ENCODE peak calls at places on chromosomes 2 and 18, in seven cellular contexts. T, O, Q, L, J, S and U are unnamed samples.

GRCh38 chr2:166494140-166494544 is at the start of gene SCN7A:
- DNase-seq in T (peak), O (no peak), Q (no peak), L (no peak), J (no peak), S (no peak), U (no peak)

GRCh38 chr2:241065355-241065803 is 36.7 kb downstream of the MTERF4 start:
- DNase-seq in T (no peak), O (no peak), Q (no peak), L (no peak), J (peak), S (no peak), U (no peak)

GRCh38 chr2:201642086-201642578 is 1.2 kb downstream of the TMEM237 start:
- DNase-seq in T (no peak), O (no peak), Q (no peak), L (no peak), J (no peak), S (no peak), U (peak)

GRCh38 chr2:175111200-175111657 is 56.8 kb downstream of the ATF2 start:
- DNase-seq in T (no peak), O (peak), Q (peak), L (no peak), J (peak), S (no peak), U (peak)

GRCh38 chr2:45750484-45750883 is 99.0 kb downstream of the PRKCE start:
- DNase-seq in T (no peak), O (no peak), Q (no peak), L (no peak), J (no peak), S (no peak), U (no peak)

GRCh38 chr2:5926896-5927512 is 234.8 kb downstream of the SOX11 start:
- DNase-seq in T (no peak), O (no peak), Q (no peak), L (no peak), J (no peak), S (no peak), U (no peak)

GRCh38 chr2:70918016-70918415 is 17.7 kb upstream of the ATP6V1B1 start:
- DNase-seq in T (no peak), O (no peak), Q (no peak), L (no peak), J (no peak), S (no peak), U (no peak)

GRCh38 chr2:36404312-36404711 is 48.7 kb downstream of the CRIM1 start:
- DNase-seq in T (no peak), O (no peak), Q (no peak), L (no peak), J (no peak), S (no peak), U (peak)

GRCh38 chr2:58010599-58010998 is 36.0 kb upstream of the VRK2 start:
- DNase-seq in T (no peak), O (no peak), Q (no peak), L (no peak), J (no peak), S (no peak), U (no peak)

GRCh38 chr18:57210711-57211411 is 64.0 kb downstream of the BOD1L2 start:
- DNase-seq in T (no peak), O (no peak), Q (no peak), L (no peak), J (no peak), S (no peak), U (no peak)

GRCh38 chr2:188046437-188046836 is 245.2 kb upstream of the GULP1 start:
- DNase-seq in T (no peak), O (no peak), Q (no peak), L (no peak), J (no peak), S (no peak), U (no peak)

GRCh38 chr2:207640160-207640559 is 15.0 kb upstream of the METTL21A start:
- DNase-seq in T (no peak), O (no peak), Q (no peak), L (no peak), J (no peak), S (no peak), U (no peak)